ENCODE peak calls at places on chromosomes 1 and 21, in four cellular contexts. K, Q, J and B are unnamed samples.

GRCh38 chr1:28580706-28581530 is 11.1 kb upstream of the RAB42 start:
- DNase-seq in K (peak; percentile 28), Q (peak; percentile 63), J (no peak), B (peak; percentile 37)

GRCh38 chr1:116909511-116910378 is at the start of gene PTGFRN:
- DNase-seq in K (no peak), Q (peak; percentile 78), J (no peak), B (peak; percentile 89)

GRCh38 chr1:11873954-11874562 is 15.3 kb upstream of the NPPB start:
- DNase-seq in K (no peak), Q (no peak), J (no peak), B (no peak)

GRCh38 chr21:14773777-14774345 is 227.7 kb upstream of the SAMSN1 start:
- DNase-seq in K (peak; percentile 30), Q (peak; percentile 68), J (no peak), B (peak; percentile 78)

GRCh38 chr1:6343506-6344405 is 49.8 kb downstream of the ACOT7 start:
- DNase-seq in K (peak; percentile 50), Q (peak; percentile 77), J (no peak), B (peak; percentile 91)

GRCh38 chr1:227268943-227269342 is 49.3 kb downstream of the CDC42BPA start:
- DNase-seq in K (no peak), Q (no peak), J (no peak), B (no peak)

GRCh38 chr1:244406337-244406736 is 45.4 kb downstream of the ADSS2 start:
- DNase-seq in K (no peak), Q (no peak), J (peak; percentile 66), B (no peak)

GRCh38 chr1:59455206-59455605 is 158.3 kb downstream of the FGGY start:
- DNase-seq in K (no peak), Q (no peak), J (no peak), B (no peak)

GRCh38 chr21:21463456-21463855 is 465.2 kb downstream of the NCAM2 start:
- DNase-seq in K (no peak), Q (no peak), J (no peak), B (no peak)

GRCh38 chr21:44439211-44439600 is 16.1 kb upstream of the LRRC3 start:
- DNase-seq in K (no peak), Q (no peak), J (no peak), B (no peak)

GRCh38 chr1:15863156-15863901 is 15.8 kb downstream of the SPEN start:
- DNase-seq in K (no peak), Q (no peak), J (no peak), B (no peak)

GRCh38 chr1:39196244-39197215 is 8.0 kb upstream of the MACF1 start:
- DNase-seq in K (no peak), Q (peak; percentile 45), J (no peak), B (no peak)

GRCh38 chr1:111234258-111234657 is 6.7 kb downstream of the CHI3L2 start:
- DNase-seq in K (no peak), Q (no peak), J (no peak), B (no peak)

GRCh38 chr1:198186916-198187580 is 30.2 kb downstream of the NEK7 start:
- DNase-seq in K (no peak), Q (no peak), J (no peak), B (no peak)

GRCh38 chr1:19344372-19344810 is 32.3 kb downstream of the SLC66A1 start:
- DNase-seq in K (peak; percentile 30), Q (peak; percentile 77), J (no peak), B (peak; percentile 81)

GRCh38 chr1:33086384-33086850 is 5.5 kb downstream of the AZIN2 start:
- DNase-seq in K (peak; percentile 69), Q (peak; percentile 56), J (peak; percentile 5), B (peak; percentile 84)

GRCh38 chr1:198121058-198121829 is 35.6 kb upstream of the NEK7 start:
- DNase-seq in K (no peak), Q (no peak), J (no peak), B (no peak)

GRCh38 chr1:162250004-162250730 is 126.5 kb downstream of the SPATA46 start:
- DNase-seq in K (no peak), Q (no peak), J (no peak), B (no peak)

GRCh38 chr1:17878837-17879236 is 123.7 kb downstream of the ACTL8 start:
- DNase-seq in K (no peak), Q (no peak), J (no peak), B (no peak)

GRCh38 chr1:156082111-156083091 is at the start of gene MEX3A:
- DNase-seq in K (peak; percentile 75), Q (peak; percentile 88), J (no peak), B (peak; percentile 99)

DNA sequence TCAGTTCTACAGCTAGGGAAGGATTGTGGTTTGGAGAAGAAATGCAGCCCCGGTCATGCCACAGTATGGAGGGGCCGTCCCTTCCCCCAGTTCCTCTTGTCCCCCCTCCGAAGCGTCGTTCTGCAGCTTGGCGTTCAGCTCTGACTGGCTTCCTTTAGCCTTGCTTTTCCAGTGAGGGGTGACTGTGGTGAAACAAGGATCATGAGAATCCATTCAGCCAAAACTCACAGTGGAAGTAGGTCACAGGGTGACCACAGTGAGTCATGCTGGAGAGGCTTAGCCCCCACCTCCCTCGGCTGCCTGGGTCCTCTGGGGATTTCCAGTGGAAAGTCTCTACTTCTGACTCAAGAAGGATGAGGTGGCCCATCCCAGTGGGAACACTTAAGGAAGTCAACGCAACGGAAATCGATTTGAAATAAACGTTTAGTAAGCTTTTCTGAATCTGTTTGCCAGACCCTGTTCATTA is 37.3 kb upstream of the COL6A2 start:
- DNase-seq in K (no peak), Q (no peak), J (no peak), B (no peak)
- TF ChIP-seq NR2C2 in K (no peak), Q (no peak), J (no peak), B (no peak)

GRCh38 chr1:218164930-218165686 is 120.0 kb upstream of the RRP15 start:
- DNase-seq in K (no peak), Q (no peak), J (no peak), B (peak; percentile 78)
- TF ChIP-seq NR2C2 in K (no peak), Q (no peak), J (no peak), B (no peak)

DNA sequence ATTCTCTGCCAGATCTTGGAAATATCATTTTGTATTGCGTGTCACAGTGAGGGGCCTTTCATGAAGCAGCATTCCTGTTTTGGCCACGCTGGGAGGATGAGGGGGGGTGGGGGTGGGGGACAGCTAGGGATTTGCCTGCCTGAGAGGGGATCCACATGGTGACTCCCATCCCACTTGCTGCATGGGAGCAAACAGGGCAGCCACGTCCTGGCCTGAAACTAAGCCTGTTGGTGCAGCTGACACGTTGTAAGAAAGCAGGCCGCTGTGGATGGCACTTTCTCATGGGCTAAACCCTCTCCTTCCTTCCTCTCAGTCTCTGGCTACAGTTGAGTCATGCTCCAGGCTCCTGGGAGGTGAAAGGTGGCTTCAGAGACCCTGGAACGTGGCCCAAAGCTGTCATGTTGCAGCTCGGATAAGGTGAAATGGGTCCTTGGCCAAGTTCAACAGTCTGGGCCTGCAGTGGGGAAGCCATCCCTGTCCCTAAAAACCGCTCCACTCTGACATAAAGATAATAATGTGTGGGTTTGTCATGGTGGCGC is 346.7 kb upstream of the VAMP3 start:
- DNase-seq in K (no peak), Q (no peak), J (no peak), B (no peak)
- TF ChIP-seq NR2C2 in K (no peak), Q (no peak), J (no peak), B (no peak)

GRCh38 chr1:159339517-159339916 is 37.4 kb downstream of the FCER1A start:
- DNase-seq in K (no peak), Q (no peak), J (no peak), B (no peak)
- TF ChIP-seq NR2C2 in K (no peak), Q (no peak), J (no peak), B (no peak)